ENCODE peak calls at places on chromosome 3, in nine cellular contexts. J is COLO829, Q is amniotic stem cell, W is lower lobe of right lung, T is left cardiac atrium, K is fibroblast of the aortic adventitia, A is sigmoid colon, P is GOT3, N is H9. V is an unnamed sample.

GRCh38 chr3:178415384-178415783 is 120.9 kb upstream of the KCNMB2 start:
- DNase-seq in J (no peak), Q (no peak), W (no peak), T (no peak), K (no peak), A (no peak), P (no peak), N (no peak), V (no peak)

GRCh38 chr3:16849240-16849639 is 35.5 kb upstream of the PLCL2 start:
- DNase-seq in J (no peak), Q (no peak), W (peak), T (peak), K (peak), A (peak), P (no peak), N (no peak), V (peak)

GRCh38 chr3:169660709-169661566 is 2.6 kb downstream of the MECOM start:
- DNase-seq in J (no peak), Q (no peak), W (peak), T (peak), K (peak), A (no peak), P (no peak), N (no peak), V (no peak)

GRCh38 chr3:128649264-128649663 is 1.4 kb downstream of the RPN1 start:
- DNase-seq in J (no peak), Q (no peak), W (no peak), T (no peak), K (peak), A (peak), P (no peak), N (no peak), V (no peak)

GRCh38 chr3:71536376-71536965 is 47.1 kb downstream of the FOXP1 start:
- DNase-seq in J (peak), Q (no peak), W (no peak), T (no peak), K (peak), A (no peak), P (no peak), N (no peak), V (no peak)

GRCh38 chr3:59480486-59480995 is 430.7 kb upstream of the CFAP20DC start:
- DNase-seq in J (peak), Q (peak), W (no peak), T (no peak), K (peak), A (no peak), P (no peak), N (no peak), V (no peak)

GRCh38 chr3:99862208-99862607 is 44.5 kb downstream of the CMSS1 start:
- DNase-seq in J (no peak), Q (no peak), W (no peak), T (no peak), K (no peak), A (no peak), P (no peak), N (no peak), V (no peak)

GRCh38 chr3:13145131-13145825 is 72.0 kb upstream of the IQSEC1 start:
- DNase-seq in J (no peak), Q (no peak), W (no peak), T (no peak), K (no peak), A (peak), P (no peak), N (no peak), V (no peak)

GRCh38 chr3:55818485-55818884 is 331.4 kb upstream of the WNT5A start:
- DNase-seq in J (no peak), Q (no peak), W (no peak), T (no peak), K (peak), A (no peak), P (no peak), N (no peak), V (no peak)

GRCh38 chr3:174758943-174759342 is 100.2 kb upstream of the NAALADL2 start:
- DNase-seq in J (no peak), Q (no peak), W (no peak), T (no peak), K (peak), A (no peak), P (no peak), N (no peak), V (no peak)

GRCh38 chr3:56970401-56971002 is 90.0 kb upstream of the SPATA12 start:
- DNase-seq in J (no peak), Q (no peak), W (no peak), T (no peak), K (peak), A (no peak), P (no peak), N (peak), V (no peak)

GRCh38 chr3:62607287-62608029 is 234.1 kb upstream of the FEZF2 start:
- DNase-seq in J (peak), Q (no peak), W (peak), T (peak), K (peak), A (no peak), P (no peak), N (no peak), V (peak)

GRCh38 chr3:43857361-43858051 is 166.8 kb downstream of the ABHD5 start:
- DNase-seq in J (no peak), Q (no peak), W (no peak), T (no peak), K (no peak), A (no peak), P (no peak), N (peak), V (no peak)

GRCh38 chr3:41688595-41689380 is 273.1 kb downstream of the ULK4 start:
- DNase-seq in J (no peak), Q (no peak), W (no peak), T (no peak), K (peak), A (no peak), P (no peak), N (no peak), V (no peak)

GRCh38 chr3:115758076-115758763 is 134.9 kb downstream of the GAP43 start:
- DNase-seq in J (no peak), Q (no peak), W (no peak), T (no peak), K (peak), A (no peak), P (no peak), N (no peak), V (peak)

GRCh38 chr3:66785191-66785909 is 212.8 kb upstream of the KBTBD8 start:
- DNase-seq in J (no peak), Q (no peak), W (no peak), T (no peak), K (no peak), A (no peak), P (no peak), N (no peak), V (no peak)

GRCh38 chr3:77325702-77326101 is 285.8 kb downstream of the ROBO2 start:
- DNase-seq in J (no peak), Q (no peak), W (no peak), T (no peak), K (no peak), A (no peak), P (no peak), N (no peak), V (no peak)

GRCh38 chr3:88180398-88180999 is 30.7 kb downstream of the C3orf38 start:
- DNase-seq in J (peak), Q (no peak), W (no peak), T (no peak), K (peak), A (no peak), P (no peak), N (no peak), V (no peak)